ENCODE peak calls at places on chromosomes 13 and 19, in five cellular contexts. X is thyroid gland, V is BE2C, F is astrocyte of the spinal cord, C is pancreas. I is an unnamed sample.
A peak's percentile ranks its signal among the peaks of the same experiment; 100 is the strongest.

GRCh38 chr19:47176627-47177090 is 46.0 kb downstream of the SAE1 start:
- DNase-seq in X (no peak), V (no peak), F (peak; percentile 96), C (no peak), I (peak; percentile 98)

GRCh38 chr13:43986395-43986794 is 106.7 kb downstream of the LACC1 start:
- DNase-seq in X (no peak), V (no peak), F (no peak), C (no peak), I (no peak)

GRCh38 chr19:38478273-38478971 is 44.9 kb downstream of the RYR1 start:
- DNase-seq in X (no peak), V (peak; percentile 65), F (no peak), C (no peak), I (peak; percentile 4)

GRCh38 chr13:64206430-64207225 is 2791.0 kb upstream of the PCDH20 start:
- DNase-seq in X (no peak), V (no peak), F (no peak), C (peak; percentile 36), I (no peak)

GRCh38 chr13:51729853-51730553 is 74.0 kb downstream of the DHRS12 start:
- DNase-seq in X (peak; percentile 13), V (no peak), F (peak; percentile 92), C (no peak), I (peak; percentile 92)

GRCh38 chr13:25171517-25172302 is at the start of gene AMER2:
- DNase-seq in X (peak; percentile 20), V (peak; percentile 60), F (peak; percentile 30), C (peak; percentile 76), I (peak; percentile 17)

GRCh38 chr19:33388817-33389573 is 15.5 kb downstream of the CEBPG start:
- DNase-seq in X (peak; percentile 59), V (peak; percentile 29), F (no peak), C (peak; percentile 75), I (no peak)

GRCh38 chr19:46748325-46749109 is 2.3 kb upstream of the STRN4 start:
- DNase-seq in X (peak; percentile 60), V (peak; percentile 87), F (no peak), C (no peak), I (peak; percentile 71)

GRCh38 chr13:50261502-50261901 is 246.3 kb downstream of the KCNRG start:
- DNase-seq in X (no peak), V (no peak), F (no peak), C (no peak), I (no peak)

GRCh38 chr13:71864981-71865857 is 1.8 kb downstream of the DACH1 start:
- DNase-seq in X (no peak), V (peak; percentile 59), F (peak; percentile 38), C (peak; percentile 83), I (peak; percentile 11)

GRCh38 chr19:3012522-3013260 is 16.4 kb downstream of the TLE2 start:
- DNase-seq in X (no peak), V (no peak), F (no peak), C (no peak), I (no peak)

GRCh38 chr19:38899447-38900219 is at the start of the genes NFKBIB and SIRT2:
- DNase-seq in X (peak; percentile 100), V (peak; percentile 99), F (peak; percentile 100), C (peak; percentile 99), I (peak; percentile 100)

GRCh38 chr13:48533986-48534600 is 1.2 kb upstream of the RCBTB2 start:
- DNase-seq in X (no peak), V (no peak), F (no peak), C (no peak), I (no peak)

GRCh38 chr19:28980236-28980868 is 232.6 kb downstream of the UQCRFS1 start:
- DNase-seq in X (no peak), V (no peak), F (no peak), C (no peak), I (no peak)

GRCh38 chr19:45592366-45592765 is 7.8 kb upstream of the OPA3 start:
- DNase-seq in X (no peak), V (no peak), F (no peak), C (no peak), I (no peak)

GRCh38 chr19:14553939-14554243 is 18.0 kb downstream of the NDUFB7 start:
- DNase-seq in X (no peak), V (no peak), F (no peak), C (no peak), I (no peak)

GRCh38 chr13:106143392-106143791 is 392.1 kb downstream of the EFNB2 start:
- DNase-seq in X (no peak), V (no peak), F (peak; percentile 39), C (no peak), I (peak; percentile 77)

GRCh38 chr19:13012690-13013608 is 17.7 kb downstream of the NFIX start:
- DNase-seq in X (no peak), V (no peak), F (peak; percentile 75), C (peak; percentile 19), I (peak; percentile 92)

GRCh38 chr19:4124638-4125037 is 716 bp upstream of the MAP2K2 start:
- DNase-seq in X (peak; percentile 53), V (no peak), F (no peak), C (no peak), I (no peak)

GRCh38 chr19:10535613-10536012 is 8.1 kb upstream of the ATG4D start:
- DNase-seq in X (no peak), V (no peak), F (no peak), C (no peak), I (no peak)

GRCh38 chr19:16073988-16074387 is 2.3 kb upstream of the TPM4 start:
- DNase-seq in X (no peak), V (no peak), F (no peak), C (no peak), I (no peak)

GRCh38 chr13:40146063-40146462 is 490.6 kb downstream of the COG6 start:
- DNase-seq in X (no peak), V (no peak), F (no peak), C (no peak), I (no peak)

GRCh38 chr19:41535029-41535622 is 40.8 kb upstream of the CEACAM21 start:
- DNase-seq in X (no peak), V (no peak), F (no peak), C (no peak), I (no peak)

GRCh38 chr13:30396434-30397075 is 25.7 kb upstream of the UBE2L5 start:
- DNase-seq in X (no peak), V (no peak), F (no peak), C (no peak), I (no peak)

GRCh38 chr19:52691737-52692136 is 43.1 kb downstream of the ZNF611 start:
- DNase-seq in X (no peak), V (no peak), F (no peak), C (no peak), I (no peak)
- H3K4me3 ChIP-seq in X (no peak overlapping the region), V (no peak overlapping the region), F (no peak overlapping the region), C (no peak overlapping the region), I (no peak overlapping the region)

GRCh38 chr13:27728271-27728670 is 64.0 kb upstream of the GSX1 start:
- DNase-seq in X (no peak), V (no peak), F (no peak), C (no peak), I (no peak)
- TF ChIP-seq CTCF in X (no peak), V (peak; percentile 14), F (no peak), C (no peak), I (no peak)

DNA sequence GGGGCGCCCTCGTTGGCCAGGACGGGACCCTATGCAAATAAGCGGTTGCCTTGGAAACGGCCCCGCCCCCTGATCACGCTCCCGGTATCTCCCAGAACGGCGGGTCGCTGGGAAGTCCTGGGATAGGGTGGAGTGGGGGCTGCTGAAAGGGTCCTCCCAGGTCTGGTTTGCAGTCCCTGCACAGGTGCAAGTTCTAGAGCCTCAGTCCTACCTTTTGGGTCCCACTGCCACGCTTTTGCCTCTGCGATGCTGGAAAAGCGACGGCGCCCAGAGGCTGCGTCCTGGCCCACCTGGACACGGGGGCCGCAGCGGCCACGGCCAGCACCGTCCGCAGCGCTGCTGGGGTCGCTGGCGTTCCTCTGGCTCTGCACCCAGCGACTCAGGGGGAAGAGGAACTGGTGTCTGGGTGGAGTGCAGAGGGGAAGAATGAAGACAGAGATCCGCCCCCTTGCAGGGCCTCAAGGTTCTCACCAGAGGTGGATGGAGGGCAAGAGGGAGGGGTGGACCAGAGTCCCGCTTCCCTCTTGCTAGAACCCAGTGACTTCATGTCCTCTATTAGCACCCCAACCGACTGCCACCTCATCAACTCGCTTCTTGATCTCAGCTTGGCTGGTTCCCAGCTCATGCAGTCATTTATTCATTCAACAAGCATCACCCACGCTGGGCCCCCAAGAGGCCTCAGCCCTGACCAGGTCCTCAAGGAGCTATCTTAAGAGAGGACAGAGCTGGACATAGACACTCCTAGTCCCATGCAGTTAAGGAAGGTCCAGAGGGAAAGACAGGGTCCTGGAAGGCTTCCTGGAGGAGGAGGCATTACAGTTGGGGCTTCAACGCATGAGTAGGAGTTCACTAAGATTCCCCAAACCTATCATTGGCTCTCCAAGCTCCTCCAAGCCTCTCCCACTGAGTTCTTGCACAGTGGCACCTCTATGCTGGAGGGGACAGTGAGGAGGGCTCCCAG is at the start of gene LRRC25:
- DNase-seq in X (no peak), V (peak; percentile 58), F (no peak), C (no peak), I (no peak)
- H3K4me3 ChIP-seq in X (no peak within 1 kb of the TSS), V (no peak within 1 kb of the TSS), F (no peak within 1 kb of the TSS), C (no peak within 1 kb of the TSS), I (no peak within 1 kb of the TSS)

DNA sequence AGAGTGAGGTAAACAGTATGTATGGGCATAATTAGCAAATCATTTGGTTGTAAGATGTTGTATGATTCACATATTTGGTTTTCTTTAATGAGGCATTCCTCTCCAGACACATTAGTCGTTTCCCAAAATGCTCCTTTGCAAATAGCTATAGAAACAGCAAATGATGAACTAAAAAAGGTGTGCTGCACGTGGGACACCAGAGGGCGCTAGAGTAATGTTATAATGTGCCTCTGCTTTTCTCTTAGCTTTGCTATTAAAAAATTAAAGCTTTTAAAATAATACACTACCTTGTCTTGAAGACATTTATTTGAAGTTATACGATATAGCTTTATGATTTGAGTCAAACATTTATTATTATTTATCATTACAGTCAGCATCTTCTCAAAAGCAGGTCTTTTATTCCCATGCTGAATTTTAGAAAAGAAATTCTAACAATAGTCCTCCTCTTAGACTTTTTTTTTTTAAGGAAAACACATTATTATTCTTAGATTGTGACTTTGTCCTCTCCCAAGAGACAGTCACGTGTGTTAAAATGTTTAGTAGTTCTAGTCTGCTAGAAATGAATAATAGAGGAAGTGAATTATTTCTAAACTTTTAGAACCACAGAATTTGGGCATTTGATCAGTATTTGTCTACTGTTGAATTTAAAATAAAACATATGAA is 121.6 kb upstream of the FRY start:
- DNase-seq in X (peak; percentile 56), V (peak; percentile 69), F (peak; percentile 63), C (no peak), I (peak; percentile 76)
- TF ChIP-seq CTCF in X (peak; percentile 84), V (peak; percentile 91), F (peak; percentile 81), C (peak; percentile 78), I (peak; percentile 83)

GRCh38 chr13:46383383-46383782 is 3.7 kb downstream of the RUBCNL start:
- DNase-seq in X (no peak), V (no peak), F (no peak), C (no peak), I (no peak)
- H3K4me3 ChIP-seq in X (no peak overlapping the region), V (no peak overlapping the region), F (no peak overlapping the region), C (no peak overlapping the region), I (no peak overlapping the region)

GRCh38 chr13:54305377-54305776 is 1276.8 kb downstream of the OLFM4 start:
- DNase-seq in X (no peak), V (no peak), F (no peak), C (no peak), I (no peak)
- TF ChIP-seq CTCF in X (no peak), V (peak; percentile 12), F (no peak), C (no peak), I (no peak)

I was measured in fibroblast of villous mesenchyme.